ENCODE peak calls at places on chromosomes 1 and 21, in five cellular contexts. One of them, this sample, is unnamed.

GRCh38 chr1:62725255-62725654 is 37.1 kb upstream of the DOCK7 start:
- DNase-seq in activated T-cell treated with anti-CD3 and anti-CD28 coated beads, Interleukin-2, amount 50 U/mL, for 1 hour: no peak
- DNase-seq in progenitor cell of endocrine pancreas: no peak
- DNase-seq in mammary epithelial cell: peak
- DNase-seq in Peyer's patch: no peak
- DNase-seq in this sample: no peak

GRCh38 chr1:245888809-245889208 is 618.3 kb downstream of the SMYD3 start:
- DNase-seq in activated T-cell treated with anti-CD3 and anti-CD28 coated beads, Interleukin-2, amount 50 U/mL, for 1 hour: no peak
- DNase-seq in progenitor cell of endocrine pancreas: no peak
- DNase-seq in mammary epithelial cell: peak
- DNase-seq in Peyer's patch: no peak
- DNase-seq in this sample: no peak

GRCh38 chr1:240559781-240560180 is 52.2 kb downstream of the GREM2 start:
- DNase-seq in activated T-cell treated with anti-CD3 and anti-CD28 coated beads, Interleukin-2, amount 50 U/mL, for 1 hour: no peak
- DNase-seq in progenitor cell of endocrine pancreas: no peak
- DNase-seq in mammary epithelial cell: no peak
- DNase-seq in Peyer's patch: no peak
- DNase-seq in this sample: no peak

GRCh38 chr1:17282836-17283235 is 25.2 kb upstream of the PADI4 start:
- DNase-seq in activated T-cell treated with anti-CD3 and anti-CD28 coated beads, Interleukin-2, amount 50 U/mL, for 1 hour: no peak
- DNase-seq in progenitor cell of endocrine pancreas: no peak
- DNase-seq in mammary epithelial cell: no peak
- DNase-seq in Peyer's patch: no peak
- DNase-seq in this sample: no peak

GRCh38 chr1:2451744-2452582 is 24.1 kb upstream of the PLCH2 start:
- DNase-seq in activated T-cell treated with anti-CD3 and anti-CD28 coated beads, Interleukin-2, amount 50 U/mL, for 1 hour: no peak
- DNase-seq in progenitor cell of endocrine pancreas: no peak
- DNase-seq in mammary epithelial cell: peak
- DNase-seq in Peyer's patch: no peak
- DNase-seq in this sample: no peak

GRCh38 chr1:17250601-17251000 is 1.7 kb downstream of the PADI3 start:
- DNase-seq in activated T-cell treated with anti-CD3 and anti-CD28 coated beads, Interleukin-2, amount 50 U/mL, for 1 hour: no peak
- DNase-seq in progenitor cell of endocrine pancreas: no peak
- DNase-seq in mammary epithelial cell: peak
- DNase-seq in Peyer's patch: peak
- DNase-seq in this sample: no peak

GRCh38 chr21:39048064-39048463 is 135.2 kb downstream of the PSMG1 start:
- DNase-seq in activated T-cell treated with anti-CD3 and anti-CD28 coated beads, Interleukin-2, amount 50 U/mL, for 1 hour: no peak
- DNase-seq in progenitor cell of endocrine pancreas: no peak
- DNase-seq in mammary epithelial cell: peak
- DNase-seq in Peyer's patch: peak
- DNase-seq in this sample: no peak

GRCh38 chr1:155064109-155064812 is 721 bp downstream of the EFNA4 start:
- DNase-seq in activated T-cell treated with anti-CD3 and anti-CD28 coated beads, Interleukin-2, amount 50 U/mL, for 1 hour: no peak
- DNase-seq in progenitor cell of endocrine pancreas: no peak
- DNase-seq in mammary epithelial cell: no peak
- DNase-seq in Peyer's patch: no peak
- DNase-seq in this sample: peak

GRCh38 chr21:43361493-43362296 is 65.2 kb downstream of the SIK1 start:
- DNase-seq in activated T-cell treated with anti-CD3 and anti-CD28 coated beads, Interleukin-2, amount 50 U/mL, for 1 hour: no peak
- DNase-seq in progenitor cell of endocrine pancreas: no peak
- DNase-seq in mammary epithelial cell: peak
- DNase-seq in Peyer's patch: peak
- DNase-seq in this sample: peak

GRCh38 chr1:228346731-228347130 is 59.9 kb downstream of the TRIM11 start:
- DNase-seq in activated T-cell treated with anti-CD3 and anti-CD28 coated beads, Interleukin-2, amount 50 U/mL, for 1 hour: no peak
- DNase-seq in progenitor cell of endocrine pancreas: no peak
- DNase-seq in mammary epithelial cell: no peak
- DNase-seq in Peyer's patch: peak
- DNase-seq in this sample: no peak

GRCh38 chr1:235090406-235091069 is 38.1 kb downstream of the TOMM20 start:
- DNase-seq in activated T-cell treated with anti-CD3 and anti-CD28 coated beads, Interleukin-2, amount 50 U/mL, for 1 hour: no peak
- DNase-seq in progenitor cell of endocrine pancreas: no peak
- DNase-seq in mammary epithelial cell: no peak
- DNase-seq in Peyer's patch: peak
- DNase-seq in this sample: no peak

GRCh38 chr1:96865731-96866684 is 144.4 kb downstream of the PTBP2 start:
- DNase-seq in activated T-cell treated with anti-CD3 and anti-CD28 coated beads, Interleukin-2, amount 50 U/mL, for 1 hour: no peak
- DNase-seq in progenitor cell of endocrine pancreas: no peak
- DNase-seq in mammary epithelial cell: peak
- DNase-seq in Peyer's patch: no peak
- DNase-seq in this sample: no peak

GRCh38 chr1:3235496-3235895 is 166.5 kb downstream of the PRDM16 start:
- DNase-seq in activated T-cell treated with anti-CD3 and anti-CD28 coated beads, Interleukin-2, amount 50 U/mL, for 1 hour: no peak
- DNase-seq in progenitor cell of endocrine pancreas: no peak
- DNase-seq in mammary epithelial cell: no peak
- DNase-seq in Peyer's patch: no peak
- DNase-seq in this sample: no peak

GRCh38 chr1:25685938-25686665 is 69.5 kb downstream of the MAN1C1 start:
- DNase-seq in activated T-cell treated with anti-CD3 and anti-CD28 coated beads, Interleukin-2, amount 50 U/mL, for 1 hour: no peak
- DNase-seq in progenitor cell of endocrine pancreas: no peak
- DNase-seq in mammary epithelial cell: no peak
- DNase-seq in Peyer's patch: no peak
- DNase-seq in this sample: no peak

GRCh38 chr1:5779608-5780323 is 212.5 kb downstream of the NPHP4 start:
- DNase-seq in activated T-cell treated with anti-CD3 and anti-CD28 coated beads, Interleukin-2, amount 50 U/mL, for 1 hour: no peak
- DNase-seq in progenitor cell of endocrine pancreas: no peak
- DNase-seq in mammary epithelial cell: no peak
- DNase-seq in Peyer's patch: no peak
- DNase-seq in this sample: no peak

GRCh38 chr1:230459463-230459862 is 33.3 kb upstream of the PGBD5 start:
- DNase-seq in activated T-cell treated with anti-CD3 and anti-CD28 coated beads, Interleukin-2, amount 50 U/mL, for 1 hour: no peak
- DNase-seq in progenitor cell of endocrine pancreas: no peak
- DNase-seq in mammary epithelial cell: peak
- DNase-seq in Peyer's patch: no peak
- DNase-seq in this sample: no peak

GRCh38 chr1:24498589-24498988 is 4.0 kb upstream of the RCAN3 start:
- DNase-seq in activated T-cell treated with anti-CD3 and anti-CD28 coated beads, Interleukin-2, amount 50 U/mL, for 1 hour: no peak
- DNase-seq in progenitor cell of endocrine pancreas: no peak
- DNase-seq in mammary epithelial cell: no peak
- DNase-seq in Peyer's patch: no peak
- DNase-seq in this sample: no peak

GRCh38 chr1:21247892-21248715 is 42.2 kb downstream of the ECE1 start:
- DNase-seq in activated T-cell treated with anti-CD3 and anti-CD28 coated beads, Interleukin-2, amount 50 U/mL, for 1 hour: no peak
- DNase-seq in progenitor cell of endocrine pancreas: no peak
- DNase-seq in mammary epithelial cell: no peak
- DNase-seq in Peyer's patch: no peak
- DNase-seq in this sample: no peak

GRCh38 chr1:222893255-222893654 is 78.4 kb downstream of the DISP1 start:
- DNase-seq in activated T-cell treated with anti-CD3 and anti-CD28 coated beads, Interleukin-2, amount 50 U/mL, for 1 hour: no peak
- DNase-seq in progenitor cell of endocrine pancreas: no peak
- DNase-seq in mammary epithelial cell: peak
- DNase-seq in Peyer's patch: no peak
- DNase-seq in this sample: no peak

GRCh38 chr1:200967693-200968468 is 55.6 kb downstream of the KIF21B start:
- DNase-seq in activated T-cell treated with anti-CD3 and anti-CD28 coated beads, Interleukin-2, amount 50 U/mL, for 1 hour: no peak
- DNase-seq in progenitor cell of endocrine pancreas: no peak
- DNase-seq in mammary epithelial cell: no peak
- DNase-seq in Peyer's patch: no peak
- DNase-seq in this sample: no peak

GRCh38 chr1:241990040-241990439 is 8.9 kb downstream of the MAP1LC3C start:
- DNase-seq in activated T-cell treated with anti-CD3 and anti-CD28 coated beads, Interleukin-2, amount 50 U/mL, for 1 hour: no peak
- DNase-seq in progenitor cell of endocrine pancreas: no peak
- DNase-seq in mammary epithelial cell: peak
- DNase-seq in Peyer's patch: peak
- DNase-seq in this sample: no peak

GRCh38 chr21:31932470-31932764 is 59.6 kb downstream of the HUNK start:
- DNase-seq in activated T-cell treated with anti-CD3 and anti-CD28 coated beads, Interleukin-2, amount 50 U/mL, for 1 hour: no peak
- DNase-seq in progenitor cell of endocrine pancreas: no peak
- DNase-seq in mammary epithelial cell: no peak
- DNase-seq in Peyer's patch: no peak
- DNase-seq in this sample: no peak

GRCh38 chr1:243980471-243980870 is 70.6 kb upstream of the ZBTB18 start:
- DNase-seq in activated T-cell treated with anti-CD3 and anti-CD28 coated beads, Interleukin-2, amount 50 U/mL, for 1 hour: no peak
- DNase-seq in progenitor cell of endocrine pancreas: no peak
- DNase-seq in mammary epithelial cell: no peak
- DNase-seq in Peyer's patch: no peak
- DNase-seq in this sample: no peak

GRCh38 chr1:243268284-243268653 is 12.4 kb downstream of the SDCCAG8 start:
- DNase-seq in activated T-cell treated with anti-CD3 and anti-CD28 coated beads, Interleukin-2, amount 50 U/mL, for 1 hour: no peak
- DNase-seq in progenitor cell of endocrine pancreas: no peak
- DNase-seq in mammary epithelial cell: peak
- DNase-seq in Peyer's patch: no peak
- DNase-seq in this sample: no peak

GRCh38 chr1:229319487-229319886 is 23.4 kb downstream of the CCSAP start:
- DNase-seq in activated T-cell treated with anti-CD3 and anti-CD28 coated beads, Interleukin-2, amount 50 U/mL, for 1 hour: no peak
- DNase-seq in progenitor cell of endocrine pancreas: no peak
- DNase-seq in mammary epithelial cell: no peak
- DNase-seq in Peyer's patch: no peak
- DNase-seq in this sample: no peak

GRCh38 chr1:213124590-213124989 is 73.5 kb downstream of the RPS6KC1 start:
- DNase-seq in activated T-cell treated with anti-CD3 and anti-CD28 coated beads, Interleukin-2, amount 50 U/mL, for 1 hour: no peak
- DNase-seq in progenitor cell of endocrine pancreas: no peak
- DNase-seq in mammary epithelial cell: no peak
- DNase-seq in Peyer's patch: no peak
- DNase-seq in this sample: no peak

GRCh38 chr1:7422561-7422960 is 348.5 kb upstream of the VAMP3 start:
- DNase-seq in activated T-cell treated with anti-CD3 and anti-CD28 coated beads, Interleukin-2, amount 50 U/mL, for 1 hour: no peak
- DNase-seq in progenitor cell of endocrine pancreas: no peak
- DNase-seq in mammary epithelial cell: no peak
- DNase-seq in Peyer's patch: peak
- DNase-seq in this sample: no peak

This sample was measured in activated gamma-delta T cell.